ENCODE peak calls at places on chromosomes 4 and X, in eight cellular contexts. One of them, this sample, is unnamed.

GRCh38 chr4:48337726-48338125 is 3.6 kb upstream of the SLAIN2 start:
- DNase-seq in A549: no peak
- DNase-seq in psoas muscle: no peak
- DNase-seq in CD8-positive, alpha-beta memory T cell: no peak
- DNase-seq in foreskin fibroblast: no peak
- DNase-seq in upper lobe of left lung: no peak
- DNase-seq in AG04450: no peak
- DNase-seq in kidney: no peak
- DNase-seq in this sample: no peak

GRCh38 chr4:37243722-37244582 is 591 bp upstream of the NWD2 start:
- DNase-seq in A549: no peak
- DNase-seq in psoas muscle: no peak
- DNase-seq in CD8-positive, alpha-beta memory T cell: no peak
- DNase-seq in foreskin fibroblast: peak
- DNase-seq in upper lobe of left lung: no peak
- DNase-seq in AG04450: no peak
- DNase-seq in kidney: no peak
- DNase-seq in this sample: no peak

GRCh38 chrX:149903889-149904748 is 23.1 kb downstream of the MAGEA8 start:
- DNase-seq in A549: peak
- DNase-seq in psoas muscle: no peak
- DNase-seq in CD8-positive, alpha-beta memory T cell: no peak
- DNase-seq in foreskin fibroblast: peak
- DNase-seq in upper lobe of left lung: no peak
- DNase-seq in AG04450: no peak
- DNase-seq in kidney: no peak
- DNase-seq in this sample: no peak

GRCh38 chr4:7929530-7929951 is 10.1 kb downstream of the AFAP1 start:
- DNase-seq in A549: no peak
- DNase-seq in psoas muscle: no peak
- DNase-seq in CD8-positive, alpha-beta memory T cell: no peak
- DNase-seq in foreskin fibroblast: no peak
- DNase-seq in upper lobe of left lung: peak
- DNase-seq in AG04450: no peak
- DNase-seq in kidney: no peak
- DNase-seq in this sample: peak

GRCh38 chr4:72567821-72568620 is 1.0 kb downstream of the ADAMTS3 start:
- DNase-seq in A549: peak
- DNase-seq in psoas muscle: peak
- DNase-seq in CD8-positive, alpha-beta memory T cell: no peak
- DNase-seq in foreskin fibroblast: peak
- DNase-seq in upper lobe of left lung: peak
- DNase-seq in AG04450: peak
- DNase-seq in kidney: peak
- DNase-seq in this sample: peak

GRCh38 chrX:19799319-19800182 is 87.8 kb downstream of the SH3KBP1 start:
- DNase-seq in A549: no peak
- DNase-seq in psoas muscle: no peak
- DNase-seq in CD8-positive, alpha-beta memory T cell: peak
- DNase-seq in foreskin fibroblast: peak
- DNase-seq in upper lobe of left lung: no peak
- DNase-seq in AG04450: no peak
- DNase-seq in kidney: no peak
- DNase-seq in this sample: no peak

GRCh38 chrX:153030801-153031200 is 25.5 kb upstream of the PNMA3 start:
- DNase-seq in A549: no peak
- DNase-seq in psoas muscle: no peak
- DNase-seq in CD8-positive, alpha-beta memory T cell: no peak
- DNase-seq in foreskin fibroblast: no peak
- DNase-seq in upper lobe of left lung: no peak
- DNase-seq in AG04450: no peak
- DNase-seq in kidney: no peak
- DNase-seq in this sample: no peak

GRCh38 chrX:130829526-130830515 is 73.2 kb downstream of the ENOX2 start:
- DNase-seq in A549: no peak
- DNase-seq in psoas muscle: no peak
- DNase-seq in CD8-positive, alpha-beta memory T cell: no peak
- DNase-seq in foreskin fibroblast: no peak
- DNase-seq in upper lobe of left lung: no peak
- DNase-seq in AG04450: no peak
- DNase-seq in kidney: no peak
- DNase-seq in this sample: no peak

GRCh38 chrX:65407157-65407626 is 127.4 kb downstream of the LAS1L start:
- DNase-seq in A549: no peak
- DNase-seq in psoas muscle: no peak
- DNase-seq in CD8-positive, alpha-beta memory T cell: no peak
- DNase-seq in foreskin fibroblast: no peak
- DNase-seq in upper lobe of left lung: no peak
- DNase-seq in AG04450: no peak
- DNase-seq in kidney: no peak
- DNase-seq in this sample: no peak

GRCh38 chr4:56434599-56435000 is 815 bp downstream of the PPAT start:
- DNase-seq in A549: peak
- DNase-seq in psoas muscle: no peak
- DNase-seq in CD8-positive, alpha-beta memory T cell: no peak
- DNase-seq in foreskin fibroblast: peak
- DNase-seq in upper lobe of left lung: peak
- DNase-seq in AG04450: no peak
- DNase-seq in kidney: no peak
- DNase-seq in this sample: no peak

GRCh38 chr4:16083217-16084191 is at the start of gene PROM1:
- DNase-seq in A549: no peak
- DNase-seq in psoas muscle: no peak
- DNase-seq in CD8-positive, alpha-beta memory T cell: no peak
- DNase-seq in foreskin fibroblast: no peak
- DNase-seq in upper lobe of left lung: no peak
- DNase-seq in AG04450: no peak
- DNase-seq in kidney: peak
- DNase-seq in this sample: peak
- H3K4me3 ChIP-seq in A549: peak
- H3K4me3 ChIP-seq in psoas muscle: peak
- H3K4me3 ChIP-seq in CD8-positive, alpha-beta memory T cell: peak
- H3K4me3 ChIP-seq in foreskin fibroblast: no peak
- H3K4me3 ChIP-seq in upper lobe of left lung: peak
- H3K4me3 ChIP-seq in AG04450: no peak
- H3K4me3 ChIP-seq in kidney: peak
- H3K4me3 ChIP-seq in this sample: peak

GRCh38 chrX:110420771-110421498 is 62.3 kb downstream of the RTL9 start:
- DNase-seq in A549: peak
- DNase-seq in psoas muscle: no peak
- DNase-seq in CD8-positive, alpha-beta memory T cell: no peak
- DNase-seq in foreskin fibroblast: no peak
- DNase-seq in upper lobe of left lung: no peak
- DNase-seq in AG04450: no peak
- DNase-seq in kidney: no peak
- DNase-seq in this sample: no peak
- H3K4me3 ChIP-seq in A549: no peak
- H3K4me3 ChIP-seq in psoas muscle: no peak
- H3K4me3 ChIP-seq in CD8-positive, alpha-beta memory T cell: no peak
- H3K4me3 ChIP-seq in foreskin fibroblast: no peak
- H3K4me3 ChIP-seq in upper lobe of left lung: no peak
- H3K4me3 ChIP-seq in AG04450: no peak
- H3K4me3 ChIP-seq in kidney: no peak
- H3K4me3 ChIP-seq in this sample: no peak

GRCh38 chr4:21544410-21544809 is 404.2 kb downstream of the KCNIP4 start:
- DNase-seq in A549: no peak
- DNase-seq in psoas muscle: no peak
- DNase-seq in CD8-positive, alpha-beta memory T cell: no peak
- DNase-seq in foreskin fibroblast: no peak
- DNase-seq in upper lobe of left lung: no peak
- DNase-seq in AG04450: no peak
- DNase-seq in kidney: no peak
- DNase-seq in this sample: no peak

GRCh38 chr4:21543514-21543913 is 405.1 kb downstream of the KCNIP4 start:
- DNase-seq in A549: no peak
- DNase-seq in psoas muscle: no peak
- DNase-seq in CD8-positive, alpha-beta memory T cell: no peak
- DNase-seq in foreskin fibroblast: no peak
- DNase-seq in upper lobe of left lung: no peak
- DNase-seq in AG04450: no peak
- DNase-seq in kidney: no peak
- DNase-seq in this sample: no peak
- H3K4me3 ChIP-seq in A549: no peak
- H3K4me3 ChIP-seq in psoas muscle: no peak
- H3K4me3 ChIP-seq in CD8-positive, alpha-beta memory T cell: no peak
- H3K4me3 ChIP-seq in foreskin fibroblast: no peak
- H3K4me3 ChIP-seq in upper lobe of left lung: no peak
- H3K4me3 ChIP-seq in AG04450: no peak
- H3K4me3 ChIP-seq in kidney: peak
- H3K4me3 ChIP-seq in this sample: no peak

DNA sequence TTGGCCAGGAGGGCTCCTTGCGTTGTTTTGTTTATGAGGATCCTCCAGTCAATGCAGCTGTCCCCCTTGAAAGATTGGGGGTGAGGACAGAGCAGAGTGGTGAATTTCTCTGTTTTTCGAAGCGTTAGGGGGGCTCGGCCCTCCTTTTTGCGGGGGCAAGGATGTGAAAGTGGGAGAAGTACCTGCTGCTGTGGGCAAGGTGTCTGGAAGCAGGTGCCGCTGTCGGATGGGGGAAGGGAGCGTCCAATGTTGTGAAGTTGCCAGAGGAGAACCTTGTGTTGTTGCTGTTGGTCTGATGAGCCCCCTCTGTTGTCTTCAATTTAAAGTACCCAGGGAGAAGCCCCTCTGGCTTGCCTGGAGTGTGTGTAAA is 613 bp downstream of the GLRB start:
- DNase-seq in A549: peak
- DNase-seq in psoas muscle: no peak
- DNase-seq in CD8-positive, alpha-beta memory T cell: no peak
- DNase-seq in foreskin fibroblast: no peak
- DNase-seq in upper lobe of left lung: no peak
- DNase-seq in AG04450: no peak
- DNase-seq in kidney: peak
- DNase-seq in this sample: no peak
- H3K4me3 ChIP-seq in A549: peak
- H3K4me3 ChIP-seq in psoas muscle: peak
- H3K4me3 ChIP-seq in CD8-positive, alpha-beta memory T cell: no peak
- H3K4me3 ChIP-seq in foreskin fibroblast: peak
- H3K4me3 ChIP-seq in upper lobe of left lung: peak
- H3K4me3 ChIP-seq in AG04450: peak
- H3K4me3 ChIP-seq in kidney: peak
- H3K4me3 ChIP-seq in this sample: peak

DNA sequence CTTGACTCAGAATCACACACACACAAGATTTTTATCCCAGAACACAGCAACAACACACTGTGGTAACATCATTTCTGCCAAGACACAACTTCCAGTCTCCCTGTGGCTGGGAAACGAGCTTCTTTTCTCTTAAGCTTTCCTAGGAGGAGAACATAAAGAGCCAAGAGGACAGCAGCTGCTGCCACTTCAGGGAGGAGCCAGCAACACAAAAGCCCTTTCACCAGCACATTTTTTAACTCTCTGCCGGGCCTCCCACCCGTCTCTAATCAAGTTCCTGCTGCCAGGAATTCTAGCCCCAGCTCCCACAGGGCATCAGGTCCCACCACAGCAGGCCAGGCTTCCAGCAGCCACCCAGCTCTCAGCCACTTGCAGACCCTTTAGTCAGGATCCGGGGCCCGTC is 22.4 kb downstream of the FAT1 start:
- DNase-seq in A549: no peak
- DNase-seq in psoas muscle: peak
- DNase-seq in CD8-positive, alpha-beta memory T cell: no peak
- DNase-seq in foreskin fibroblast: peak
- DNase-seq in upper lobe of left lung: no peak
- DNase-seq in AG04450: no peak
- DNase-seq in kidney: no peak
- DNase-seq in this sample: no peak
- H3K4me3 ChIP-seq in A549: no peak
- H3K4me3 ChIP-seq in psoas muscle: no peak
- H3K4me3 ChIP-seq in CD8-positive, alpha-beta memory T cell: no peak
- H3K4me3 ChIP-seq in foreskin fibroblast: peak
- H3K4me3 ChIP-seq in upper lobe of left lung: no peak
- H3K4me3 ChIP-seq in AG04450: peak
- H3K4me3 ChIP-seq in kidney: peak
- H3K4me3 ChIP-seq in this sample: no peak

GRCh38 chrX:73215263-73215662 is 612 bp upstream of the NAP1L2 start:
- DNase-seq in A549: no peak
- DNase-seq in psoas muscle: no peak
- DNase-seq in CD8-positive, alpha-beta memory T cell: no peak
- DNase-seq in foreskin fibroblast: no peak
- DNase-seq in upper lobe of left lung: no peak
- DNase-seq in AG04450: no peak
- DNase-seq in kidney: no peak
- DNase-seq in this sample: no peak
- H3K4me3 ChIP-seq in A549: peak
- H3K4me3 ChIP-seq in psoas muscle: peak
- H3K4me3 ChIP-seq in CD8-positive, alpha-beta memory T cell: peak
- H3K4me3 ChIP-seq in foreskin fibroblast: peak
- H3K4me3 ChIP-seq in upper lobe of left lung: no peak
- H3K4me3 ChIP-seq in AG04450: no peak
- H3K4me3 ChIP-seq in kidney: peak
- H3K4me3 ChIP-seq in this sample: peak

GRCh38 chr4:152705918-152706317 is 26.1 kb upstream of the TMEM154 start:
- DNase-seq in A549: no peak
- DNase-seq in psoas muscle: no peak
- DNase-seq in CD8-positive, alpha-beta memory T cell: no peak
- DNase-seq in foreskin fibroblast: no peak
- DNase-seq in upper lobe of left lung: no peak
- DNase-seq in AG04450: no peak
- DNase-seq in kidney: no peak
- DNase-seq in this sample: no peak
- H3K4me3 ChIP-seq in A549: no peak
- H3K4me3 ChIP-seq in psoas muscle: no peak
- H3K4me3 ChIP-seq in CD8-positive, alpha-beta memory T cell: no peak
- H3K4me3 ChIP-seq in foreskin fibroblast: no peak
- H3K4me3 ChIP-seq in upper lobe of left lung: no peak
- H3K4me3 ChIP-seq in AG04450: no peak
- H3K4me3 ChIP-seq in kidney: no peak
- H3K4me3 ChIP-seq in this sample: no peak

DNA sequence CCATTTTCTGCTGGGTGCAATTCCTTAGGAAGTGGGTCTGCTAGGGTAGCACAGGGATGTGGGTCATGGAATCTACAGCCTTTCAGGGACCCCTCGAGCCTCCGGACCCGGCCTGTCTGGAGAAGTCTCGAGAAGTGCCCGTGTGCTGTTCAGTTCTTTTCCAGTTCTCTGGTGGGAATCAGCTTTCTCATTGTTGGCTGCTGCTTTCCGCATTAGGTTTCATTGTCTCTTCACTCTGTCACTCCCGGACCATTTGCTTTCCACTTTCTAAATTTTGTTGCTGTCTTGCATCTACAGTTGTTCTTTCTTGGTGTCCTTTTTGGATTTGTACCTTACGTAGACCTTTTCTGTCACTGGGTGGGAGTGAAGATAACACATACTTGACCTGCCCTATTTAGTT is 6.1 kb downstream of the RAB9A start:
- DNase-seq in A549: no peak
- DNase-seq in psoas muscle: no peak
- DNase-seq in CD8-positive, alpha-beta memory T cell: no peak
- DNase-seq in foreskin fibroblast: no peak
- DNase-seq in upper lobe of left lung: no peak
- DNase-seq in AG04450: no peak
- DNase-seq in kidney: no peak
- DNase-seq in this sample: no peak
- H3K4me3 ChIP-seq in A549: no peak
- H3K4me3 ChIP-seq in psoas muscle: peak
- H3K4me3 ChIP-seq in CD8-positive, alpha-beta memory T cell: no peak
- H3K4me3 ChIP-seq in foreskin fibroblast: no peak
- H3K4me3 ChIP-seq in upper lobe of left lung: no peak
- H3K4me3 ChIP-seq in AG04450: no peak
- H3K4me3 ChIP-seq in kidney: no peak
- H3K4me3 ChIP-seq in this sample: no peak

This sample was measured in upper lobe of right lung.